ENCODE peak calls at places on chromosomes 3 and 15, in seven cellular contexts. F, Q, C, Y, A, G and R are unnamed samples.

GRCh38 chr15:84924074-84924700 is 39.7 kb downstream of the SLC28A1 start:
- DNase-seq in A (no peak), Y (no peak), F (no peak), G (no peak), Q (no peak), C (no peak), R (no peak)

GRCh38 chr15:52008698-52009434 is 10.2 kb upstream of the MAPK6 start:
- DNase-seq in Q (no peak), A (peak), F (peak), Y (no peak), C (peak), G (no peak), R (no peak)

GRCh38 chr3:122315619-122316018 is 9.4 kb upstream of the CSTA start:
- DNase-seq in Q (no peak), Y (no peak), A (no peak), G (no peak), F (no peak), C (no peak), R (no peak)

GRCh38 chr3:13011369-13012227 is 61.6 kb downstream of the IQSEC1 start:
- DNase-seq in C (peak), Y (no peak), G (no peak), F (peak), Q (peak), A (no peak), R (peak)

GRCh38 chr3:170419301-170420087 is 826 bp downstream of the CLDN11 start:
- DNase-seq in F (no peak), Y (no peak), A (no peak), G (peak), Q (peak), C (no peak), R (no peak)

GRCh38 chr3:5699811-5700210 is 512.3 kb downstream of the EDEM1 start:
- DNase-seq in F (no peak), Y (no peak), Q (no peak), A (no peak), C (no peak), G (no peak), R (no peak)

GRCh38 chr3:159938712-159939111 is 49.9 kb upstream of the IL12A start:
- DNase-seq in A (no peak), Y (no peak), F (no peak), Q (no peak), C (no peak), G (peak), R (no peak)

GRCh38 chr3:85572426-85572825 is 613.6 kb downstream of the CADM2 start:
- DNase-seq in Y (no peak), G (no peak), C (no peak), F (no peak), A (no peak), Q (no peak), R (no peak)

GRCh38 chr15:35308802-35309201 is 223.7 kb upstream of the NANOGP8 start:
- DNase-seq in F (peak), G (peak), Y (no peak), Q (no peak), A (no peak), C (peak), R (no peak)

GRCh38 chr3:180870008-180870733 is 42.3 kb upstream of the FXR1 start:
- DNase-seq in G (no peak), A (no peak), Q (no peak), F (no peak), Y (no peak), C (no peak), R (no peak)